ENCODE peak calls at places on chromosomes 4 and X, in eight cellular contexts. U, O, C, N, Q, Y, X and T are unnamed samples.

GRCh38 chrX:103510031-103510430 is 9.3 kb downstream of the RAB40A start:
- DNase-seq in X (no peak), U (no peak), C (no peak), N (no peak), Q (no peak), O (no peak), Y (no peak), T (no peak)

GRCh38 chrX:46588263-46588662 is 14.7 kb downstream of the CHST7 start:
- DNase-seq in U (peak), C (no peak), Q (no peak), Y (peak), N (peak), X (no peak), O (no peak), T (no peak)

GRCh38 chrX:40205471-40205870 is 107.7 kb upstream of the BCOR start:
- DNase-seq in O (no peak), X (no peak), U (no peak), C (no peak), Q (no peak), N (no peak), Y (no peak), T (no peak)

GRCh38 chr4:3515646-3516045 is 16.6 kb downstream of the LRPAP1 start:
- DNase-seq in U (no peak), C (no peak), Y (no peak), O (no peak), N (no peak), Q (no peak), X (no peak), T (no peak)

GRCh38 chr4:121277194-121278105 is 103.4 kb downstream of the QRFPR start:
- DNase-seq in U (no peak), N (no peak), X (no peak), O (no peak), Q (no peak), Y (no peak), C (no peak), T (no peak)

GRCh38 chr4:133997440-133997839 is 204.1 kb downstream of the PABPC4L start:
- DNase-seq in U (no peak), X (no peak), N (no peak), C (no peak), Y (no peak), O (no peak), Q (peak), T (no peak)

GRCh38 chr4:72701987-72702819 is 133.2 kb upstream of the ADAMTS3 start:
- DNase-seq in N (no peak), Y (no peak), C (peak), U (no peak), O (peak), X (peak), Q (peak), T (no peak)

GRCh38 chr4:108453366-108453765 is 167.0 kb upstream of the RPL34 start:
- DNase-seq in Q (no peak), O (no peak), X (no peak), C (no peak), U (no peak), N (no peak), Y (no peak), T (no peak)

GRCh38 chrX:148601034-148601433 is 100.6 kb downstream of the AFF2 start:
- DNase-seq in C (no peak), N (no peak), O (no peak), Y (no peak), X (no peak), U (no peak), Q (no peak), T (no peak)

GRCh38 chrX:50913520-50913919 is 3.0 kb downstream of the BMP15 start:
- DNase-seq in X (no peak), Q (no peak), U (no peak), O (no peak), C (no peak), N (no peak), Y (no peak), T (no peak)

GRCh38 chr4:150782921-150783320 is 201.0 kb downstream of the MAB21L2 start:
- DNase-seq in N (no peak), C (no peak), O (no peak), Y (no peak), U (no peak), X (no peak), Q (no peak), T (no peak)

GRCh38 chr4:95761441-95761840 is 78.5 kb upstream of the PDHA2 start:
- DNase-seq in Y (no peak), O (no peak), X (no peak), N (no peak), Q (peak), C (peak), U (no peak), T (no peak)